ENCODE peak calls at places on chromosomes 11 and 22, in six cellular contexts. K is GM23338, M is neural progenitor cell, P is GM23248, L is PC-3, C is SK-N-SH. U is an unnamed sample. For H3F3A, the result is how much of the 10 kb centered on the place peaks cover.

GRCh38 chr11:117605331-117605730 is 191.7 kb downstream of the DSCAML1 start:
- DNase-seq in K (no peak), L (no peak), P (no peak), M (no peak), C (no peak), U (no peak)

GRCh38 chr22:39207141-39208012 is 37.4 kb downstream of the PDGFB start:
- DNase-seq in L (peak), C (no peak), M (no peak), P (no peak), K (no peak), U (no peak)

GRCh38 chr11:114284914-114285313 is 11.3 kb upstream of the NNMT start:
- DNase-seq in M (no peak), L (no peak), K (no peak), P (no peak), C (no peak), U (no peak)

GRCh38 chr22:36237462-36238347 is 1.6 kb downstream of the APOL2 start:
- DNase-seq in C (no peak), K (no peak), M (no peak), P (peak), L (peak), U (peak)

GRCh38 chr11:64016512-64016911 is 19.2 kb upstream of the FLRT1 start:
- DNase-seq in C (no peak), M (no peak), L (no peak), K (no peak), P (no peak), U (no peak)

GRCh38 chr11:109071712-109072524 is 350.1 kb upstream of the C11orf87 start:
- DNase-seq in L (peak), C (no peak), K (no peak), M (no peak), P (peak), U (peak)

GRCh38 chr11:118353084-118353710 is 6.2 kb upstream of the UBE4A start:
- DNase-seq in M (no peak), L (peak), K (peak), C (peak), P (peak), U (peak)

GRCh38 chr11:70364745-70365535 is 33.4 kb upstream of the CTTN start:
- DNase-seq in K (no peak), C (no peak), L (no peak), M (no peak), P (no peak), U (no peak)

GRCh38 chr11:116853461-116854073 is 16.1 kb upstream of the APOA1 start:
- DNase-seq in P (peak), M (no peak), L (peak), K (no peak), C (no peak), U (peak)

GRCh38 chr22:46830001-46830715 is 67.7 kb downstream of the TBC1D22A start:
- DNase-seq in L (peak), M (no peak), P (peak), C (peak), K (no peak), U (no peak)

GRCh38 chr22:43226368-43226979 is 39.5 kb upstream of the TTLL12 start:
- DNase-seq in C (peak), M (peak), L (no peak), P (peak), K (peak), U (no peak)

GRCh38 chr11:19432370-19433163 is 191.8 kb upstream of the E2F8 start:
- DNase-seq in M (no peak), C (no peak), P (peak), K (peak), L (peak), U (peak)

GRCh38 chr11:118521892-118522311 is 5.4 kb upstream of the TTC36 start:
- DNase-seq in K (no peak), M (no peak), P (no peak), C (no peak), L (no peak), U (no peak)

GRCh38 chr11:4464216-4465159 is 15.4 kb downstream of the OR52K2 start:
- DNase-seq in L (no peak), C (no peak), M (peak), P (peak), K (peak), U (no peak)

GRCh38 chr11:96394773-96395172 is 5.0 kb downstream of the JRKL start:
- DNase-seq in L (no peak), M (no peak), K (no peak), C (no peak), P (no peak), U (no peak)

GRCh38 chr11:20739004-20739612 is 69.7 kb downstream of the NELL1 start:
- DNase-seq in K (no peak), P (no peak), C (no peak), M (no peak), L (no peak), U (no peak)

GRCh38 chr11:93685196-93685595 is 23.7 kb downstream of the CEP295 start:
- DNase-seq in C (no peak), K (no peak), L (no peak), M (no peak), P (no peak), U (no peak)

GRCh38 chr11:3073029-3073435 is 15.8 kb upstream of the CARS1 start:
- DNase-seq in M (no peak), P (peak), L (no peak), C (no peak), K (no peak), U (no peak)

GRCh38 chr22:17860220-17860965 is 86.1 kb upstream of the BID start:
- DNase-seq in M (no peak), P (no peak), K (no peak), L (no peak), C (no peak), U (no peak)

GRCh38 chr11:61480936-61481335 is 27.6 kb upstream of the LRRC10B start:
- DNase-seq in K (peak), M (peak), L (peak), C (peak), P (no peak), U (no peak)

GRCh38 chr11:75280227-75280671 is 39.7 kb downstream of the TPBGL start:
- DNase-seq in P (peak), M (peak), L (peak), K (peak), C (peak), U (peak)

GRCh38 chr22:24977370-24978230 is 25.1 kb downstream of the KIAA1671 start:
- DNase-seq in P (no peak), K (no peak), C (no peak), M (peak), L (no peak), U (no peak)

GRCh38 chr11:107247189-107247588 is 210.4 kb downstream of the CWF19L2 start:
- DNase-seq in L (no peak), P (no peak), C (no peak), K (no peak), M (no peak), U (no peak)

GRCh38 chr11:122197055-122197987 is 81.3 kb upstream of the BLID start:
- DNase-seq in C (no peak), P (peak), K (no peak), L (peak), M (no peak), U (no peak)

DNA sequence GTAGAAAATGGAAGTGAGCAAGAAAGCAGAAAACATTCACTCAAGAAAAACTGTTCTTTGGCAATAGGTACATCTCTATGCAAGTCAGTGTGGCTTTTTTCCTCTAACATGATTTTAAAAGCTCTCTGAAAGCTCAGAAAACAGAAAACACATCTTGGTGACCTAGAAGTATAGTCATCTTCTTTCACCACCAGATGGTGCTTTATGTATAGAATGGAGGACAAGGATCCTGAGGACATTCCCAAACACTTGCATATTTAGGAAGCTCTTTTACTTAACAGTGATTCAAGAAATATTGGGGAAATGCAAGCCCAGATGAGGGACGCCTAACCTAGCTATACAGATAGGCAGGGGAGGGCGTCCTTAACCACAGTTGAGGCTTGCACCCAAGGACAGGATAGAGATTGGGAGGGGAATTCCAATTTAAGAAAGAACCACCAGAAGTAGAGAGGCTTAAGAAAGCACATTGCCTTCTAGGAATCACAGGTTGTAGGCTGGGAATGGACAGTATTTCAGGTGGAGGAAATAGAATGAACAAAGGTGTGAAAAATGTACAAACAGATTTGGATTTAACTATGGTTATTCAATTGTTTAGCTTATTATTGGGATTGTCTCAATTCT is 13.8 kb upstream of the CCDC81 start:
- DNase-seq in C (no peak), P (peak), M (peak), K (peak), L (peak), U (no peak)
- H2AFZ ChIP-seq in C (no peak), P (no peak), M (no peak), K (no peak), L (peak), U (no peak)

GRCh38 chr11:36501236-36501635 is 8.8 kb downstream of the TRAF6 start:
- DNase-seq in K (no peak), L (no peak), P (no peak), C (no peak), M (no peak), U (no peak)

GRCh38 chr11:36493332-36493731 is 16.7 kb downstream of the TRAF6 start:
- DNase-seq in L (no peak), K (no peak), M (no peak), P (no peak), C (no peak), U (no peak)

GRCh38 chr11:36500315-36500721 is 9.8 kb downstream of the TRAF6 start:
- DNase-seq in P (peak), C (no peak), L (peak), K (no peak), M (peak), U (peak)

GRCh38 chr11:36499325-36499724 is 10.7 kb downstream of the TRAF6 start:
- DNase-seq in K (no peak), M (no peak), C (no peak), L (no peak), P (no peak), U (peak)

GRCh38 chr11:36498721-36499120 is 11.4 kb downstream of the TRAF6 start:
- DNase-seq in L (no peak), K (no peak), M (no peak), C (no peak), P (no peak), U (no peak)
- H3F3A ChIP-seq in L (under half), K (under half), M (under half), C (under half), P (under half), U (under half)

GRCh38 chr22:41825376-41825775 is 7.5 kb upstream of the SREBF2 start:
- DNase-seq in K (no peak), C (no peak), L (no peak), M (no peak), P (peak), U (no peak)
- H3K27ac ChIP-seq in K (no peak), C (no peak), L (no peak), M (no peak), P (no peak), U (no peak)

GRCh38 chr11:34192481-34193401 is 87.3 kb downstream of the NAT10 start:
- DNase-seq in K (no peak), M (peak), C (peak), P (peak), L (peak), U (no peak)
- H2AFZ ChIP-seq in K (no peak), M (no peak), C (peak), P (peak), L (no peak), U (no peak)

U was measured in MM.1S.